ENCODE peak calls at places on chromosomes 6 and 20, in eight cellular contexts. N, S, I, M, H, X, E and T are unnamed samples.

GRCh38 chr20:1478566-1478965 is 11.9 kb upstream of the NSFL1C start:
- DNase-seq in N (no peak), S (peak; percentile 96), I (no peak), M (peak; percentile 72), H (peak; percentile 75), X (no peak), E (no peak), T (no peak)

GRCh38 chr6:15953152-15953880 is 175.6 kb upstream of the MYLIP start:
- DNase-seq in N (no peak), S (no peak), I (no peak), M (peak; percentile 53), H (no peak), X (no peak), E (no peak), T (no peak)

GRCh38 chr20:59515013-59515905 is 89.1 kb upstream of the PHACTR3 start:
- DNase-seq in N (no peak), S (no peak), I (peak; percentile 74), M (peak; percentile 60), H (peak; percentile 88), X (no peak), E (no peak), T (peak; percentile 64)

GRCh38 chr6:104813552-104813951 is 46.2 kb downstream of the HACE1 start:
- DNase-seq in N (no peak), S (no peak), I (no peak), M (no peak), H (no peak), X (no peak), E (no peak), T (no peak)

GRCh38 chr6:148866657-148867268 is 119.9 kb downstream of the UST start:
- DNase-seq in N (no peak), S (no peak), I (no peak), M (no peak), H (no peak), X (no peak), E (no peak), T (no peak)

GRCh38 chr20:46010491-46011405 is 2.0 kb downstream of the MMP9 start:
- DNase-seq in N (no peak), S (no peak), I (no peak), M (peak; percentile 16), H (no peak), X (peak; percentile 30), E (no peak), T (no peak)

GRCh38 chr6:24547243-24547642 is 52.5 kb downstream of the ALDH5A1 start:
- DNase-seq in N (no peak), S (no peak), I (no peak), M (no peak), H (no peak), X (peak; percentile 21), E (no peak), T (no peak)

GRCh38 chr6:44105146-44105545 is 22.1 kb downstream of the MRPL14 start:
- DNase-seq in N (no peak), S (no peak), I (no peak), M (no peak), H (no peak), X (no peak), E (no peak), T (no peak)

GRCh38 chr6:51398064-51398740 is 579.5 kb downstream of the TFAP2B start:
- DNase-seq in N (no peak), S (no peak), I (no peak), M (no peak), H (no peak), X (no peak), E (no peak), T (no peak)

GRCh38 chr6:29232725-29233124 is 62.0 kb downstream of the OR2J2 start:
- DNase-seq in N (no peak), S (no peak), I (no peak), M (no peak), H (no peak), X (no peak), E (no peak), T (no peak)

GRCh38 chr6:130037207-130037811 is 18.9 kb downstream of the L3MBTL3 start:
- DNase-seq in N (no peak), S (no peak), I (no peak), M (peak; percentile 37), H (peak; percentile 10), X (no peak), E (no peak), T (no peak)

GRCh38 chr20:63602321-63602720 is 24.6 kb downstream of the GMEB2 start:
- DNase-seq in N (no peak), S (no peak), I (no peak), M (no peak), H (no peak), X (no peak), E (no peak), T (no peak)

GRCh38 chr6:166307981-166308768 is at the start of gene PRR18:
- DNase-seq in N (no peak), S (no peak), I (no peak), M (no peak), H (no peak), X (no peak), E (no peak), T (no peak)

GRCh38 chr6:13769655-13770053 is 44.7 kb downstream of the MCUR1 start:
- DNase-seq in N (no peak), S (no peak), I (no peak), M (no peak), H (no peak), X (no peak), E (no peak), T (no peak)
- TF ChIP-seq CTCF in N (no peak), S (peak; percentile 51), I (no peak), M (no peak), H (no peak), X (no peak), E (peak; percentile 12), T (no peak)

DNA sequence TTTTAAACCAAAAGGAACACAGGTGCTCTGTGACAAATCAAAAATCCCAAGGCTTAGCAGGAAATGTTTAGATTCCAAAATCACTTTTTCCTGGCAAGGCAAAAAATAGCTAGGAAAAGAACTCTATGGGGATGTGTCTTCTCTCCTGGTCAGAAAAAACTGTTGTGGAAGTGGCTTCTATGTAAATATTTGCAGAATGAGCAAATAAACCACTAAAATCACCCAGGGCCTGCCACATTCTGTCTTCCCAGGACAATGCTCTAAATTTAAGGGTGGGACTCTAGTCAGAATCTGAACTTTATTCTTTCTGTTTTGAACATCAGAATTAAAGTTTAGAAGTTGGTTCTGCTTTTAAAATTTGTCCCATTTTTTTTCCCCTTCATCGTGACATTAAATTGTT is 29.3 kb downstream of the GCM1 start:
- DNase-seq in N (no peak), S (no peak), I (no peak), M (no peak), H (peak; percentile 4), X (no peak), E (no peak), T (no peak)
- TF ChIP-seq CTCF in N (no peak), S (no peak), I (no peak), M (no peak), H (no peak), X (no peak), E (no peak), T (no peak)

GRCh38 chr20:12044969-12045368 is 127.3 kb downstream of the BTBD3 start:
- DNase-seq in N (no peak), S (no peak), I (no peak), M (no peak), H (no peak), X (no peak), E (no peak), T (no peak)
- TF ChIP-seq CTCF in N (no peak), S (no peak), I (no peak), M (no peak), H (no peak), X (no peak), E (no peak), T (no peak)

DNA sequence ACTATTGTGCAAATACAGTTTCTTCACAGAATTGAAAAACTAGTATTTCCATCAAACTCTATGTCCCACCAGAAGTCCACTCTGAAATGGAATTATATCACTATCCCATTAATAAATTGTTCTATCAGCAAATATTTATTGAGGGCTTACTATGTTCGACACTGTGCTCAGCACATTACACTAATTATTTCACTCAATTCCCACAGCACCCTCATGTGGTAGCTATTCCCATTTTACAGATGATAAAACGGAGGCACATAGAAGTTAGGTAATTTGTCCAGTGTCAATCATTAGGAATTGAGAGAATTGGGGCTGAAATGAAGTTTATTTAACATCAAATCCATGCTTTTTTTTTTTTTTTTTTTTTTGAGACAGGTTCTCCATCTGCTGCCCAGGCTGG is 52.5 kb downstream of the MKKS start:
- DNase-seq in N (no peak), S (no peak), I (no peak), M (peak; percentile 17), H (no peak), X (no peak), E (no peak), T (no peak)
- TF ChIP-seq CTCF in N (no peak), S (peak; percentile 44), I (no peak), M (no peak), H (peak; percentile 54), X (no peak), E (no peak), T (no peak)

DNA sequence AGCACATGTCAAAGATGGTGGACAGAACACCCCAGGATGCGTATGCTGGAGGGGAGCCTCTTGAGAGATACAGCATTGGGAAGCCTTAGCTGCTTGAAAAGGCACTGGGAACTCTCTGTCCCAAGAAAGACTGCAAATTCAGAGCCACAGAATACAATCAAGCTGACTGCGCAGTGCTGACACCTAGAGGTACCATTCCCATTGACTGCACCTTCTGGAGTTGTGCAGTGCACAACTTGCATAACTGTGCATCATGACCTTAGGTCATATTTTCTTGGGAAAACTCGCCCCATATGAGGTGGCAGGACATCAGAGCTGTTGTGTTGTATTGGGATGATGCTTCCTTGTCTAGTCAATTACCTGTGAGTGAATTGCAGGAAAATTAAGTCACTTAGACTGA is 646.5 kb upstream of the NOX3 start:
- DNase-seq in N (no peak), S (no peak), I (peak; percentile 30), M (no peak), H (peak; percentile 2), X (no peak), E (no peak), T (no peak)
- TF ChIP-seq CTCF in N (no peak), S (peak; percentile 41), I (no peak), M (peak; percentile 38), H (peak; percentile 12), X (no peak), E (peak; percentile 50), T (peak; percentile 30)

DNA sequence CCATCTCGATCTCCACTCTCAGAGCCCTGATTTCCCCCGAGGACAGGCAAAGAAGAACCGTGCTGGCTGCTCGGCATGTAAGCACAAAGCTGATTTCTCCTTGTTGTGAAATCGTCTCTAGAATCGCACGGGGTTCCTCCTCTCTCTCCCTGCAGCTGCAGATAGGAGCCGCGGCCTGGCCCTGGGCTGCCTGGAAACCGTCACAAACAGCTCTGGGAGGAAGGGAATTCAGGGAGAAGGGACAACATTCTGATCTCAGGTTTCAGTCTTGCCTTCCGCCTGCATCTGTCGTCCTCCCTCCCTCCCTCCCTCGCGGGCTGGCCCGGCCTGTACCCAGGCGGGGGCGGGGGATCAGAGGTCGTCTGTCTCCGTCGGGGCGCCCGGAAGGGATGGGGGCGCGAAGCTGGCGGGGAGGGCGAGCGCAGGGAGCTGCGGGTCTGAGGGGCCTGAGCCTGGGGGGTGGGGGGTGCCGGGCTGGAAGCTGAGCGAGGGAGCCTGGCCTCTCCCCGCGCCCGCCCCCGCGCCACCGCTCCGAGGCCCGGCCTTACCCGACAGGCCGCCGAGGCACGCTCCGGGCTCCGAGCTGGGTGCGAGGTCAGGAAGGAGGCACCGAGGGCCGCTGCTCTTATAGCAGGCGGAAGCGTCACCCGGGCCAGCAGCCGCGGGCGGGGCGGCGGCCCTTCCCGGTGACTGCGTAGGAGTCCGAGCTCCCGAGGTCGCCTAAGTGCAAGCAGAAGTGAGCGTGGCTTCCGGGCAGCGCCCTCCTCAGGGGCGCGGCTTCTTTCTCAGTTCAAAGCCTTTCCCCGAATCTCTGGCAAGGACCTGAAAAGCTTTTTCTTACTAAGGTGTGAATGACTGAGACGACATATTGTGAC is at the start of gene SERPINB1:
- DNase-seq in N (peak; percentile 95), S (peak; percentile 70), I (peak; percentile 94), M (peak; percentile 97), H (peak; percentile 47), X (peak; percentile 63), E (peak; percentile 91), T (no peak)
- TF ChIP-seq CTCF in N (no peak), S (no peak), I (no peak), M (no peak), H (no peak), X (no peak), E (peak; percentile 20), T (no peak)